ENCODE peak calls at places on chromosomes 12 and 14, in seven cellular contexts. S is kidney; X is heart left ventricle; T is CD8-positive, alpha-beta T cell; E is esophagus squamous epithelium; H is PC-9; C is breast epithelium. R is an unnamed sample. For H3K4me1, the result is how much of the 10 kb centered on the place peaks cover.

GRCh38 chr14:101755591-101756324 is 5.8 kb upstream of the PPP2R5C start:
- DNase-seq in H (no peak), X (no peak), C (no peak), E (no peak), S (no peak), T (no peak), R (no peak)

GRCh38 chr14:22748691-22749090 is 17.8 kb upstream of the OXA1L start:
- DNase-seq in X (no peak), T (no peak), S (no peak), E (no peak), H (no peak), C (no peak), R (no peak)

GRCh38 chr12:28742791-28743190 is 406.3 kb upstream of the FAR2 start:
- DNase-seq in C (no peak), H (no peak), X (no peak), E (no peak), T (no peak), S (no peak), R (no peak)

GRCh38 chr12:97017213-97017612 is 110.2 kb downstream of the NEDD1 start:
- DNase-seq in C (no peak), S (no peak), H (no peak), E (no peak), X (no peak), T (no peak), R (no peak)

GRCh38 chr14:79051009-79051710 is 881.0 kb downstream of the NRXN3 start:
- DNase-seq in E (no peak), S (no peak), T (no peak), H (no peak), X (no peak), C (no peak), R (no peak)

GRCh38 chr12:51887476-51888315 is at the start of gene ANKRD33:
- DNase-seq in S (peak), X (peak), T (no peak), C (no peak), E (no peak), H (no peak), R (peak)

GRCh38 chr12:46409342-46409741 is 36.8 kb upstream of the SLC38A2 start:
- DNase-seq in T (no peak), E (no peak), C (no peak), H (no peak), S (no peak), X (no peak), R (no peak)

GRCh38 chr12:6824085-6824800 is 2.6 kb downstream of the GPR162 start:
- DNase-seq in H (no peak), C (no peak), T (no peak), X (no peak), S (peak), E (no peak), R (no peak)

GRCh38 chr12:121227294-121227693 is 17.4 kb downstream of the P2RX4 start:
- DNase-seq in T (no peak), H (peak), S (peak), C (peak), E (no peak), X (no peak), R (no peak)

GRCh38 chr12:53939141-53940108 is 794 bp downstream of the HOXC13 start:
- DNase-seq in S (no peak), C (no peak), X (no peak), E (no peak), T (no peak), H (no peak), R (no peak)

GRCh38 chr12:54364413-54364812 is at the start of gene GPR84:
- DNase-seq in C (no peak), S (no peak), H (no peak), X (no peak), T (no peak), E (no peak), R (no peak)

GRCh38 chr14:68785817-68786490 is 6.9 kb downstream of the ZFP36L1 start:
- DNase-seq in X (peak), H (peak), E (no peak), T (no peak), C (no peak), S (no peak), R (peak)

GRCh38 chr12:40207551-40207950 is 17.2 kb upstream of the LRRK2 start:
- DNase-seq in E (no peak), X (no peak), C (no peak), H (no peak), S (no peak), T (no peak), R (no peak)

GRCh38 chr12:130144256-130144655 is 18.0 kb upstream of the FZD10 start:
- DNase-seq in C (no peak), T (no peak), E (no peak), H (no peak), S (no peak), X (no peak), R (no peak)

GRCh38 chr12:113002155-113002554 is 23.8 kb downstream of the OAS2 start:
- DNase-seq in T (no peak), E (no peak), X (no peak), H (no peak), C (no peak), S (no peak), R (no peak)

GRCh38 chr14:68471964-68472508 is 320.8 kb downstream of the ZFP36L1 start:
- DNase-seq in C (no peak), S (no peak), E (no peak), H (no peak), T (no peak), X (no peak), R (no peak)

GRCh38 chr12:108815875-108816594 is 41.3 kb downstream of the SSH1 start:
- DNase-seq in S (no peak), T (no peak), H (no peak), E (no peak), X (no peak), C (no peak), R (no peak)

GRCh38 chr12:53060064-53060720 is 10.3 kb downstream of the TNS2 start:
- DNase-seq in X (peak), C (no peak), E (no peak), T (no peak), S (peak), H (peak), R (no peak)

GRCh38 chr14:104800600-104801283 is at the start of gene ZBTB42:
- DNase-seq in X (peak), S (peak), C (peak), E (peak), T (peak), H (peak), R (peak)

GRCh38 chr12:92134638-92135274 is 10.9 kb downstream of the BTG1 start:
- DNase-seq in H (no peak), S (no peak), X (no peak), C (no peak), T (no peak), E (no peak), R (no peak)

GRCh38 chr12:120190386-120190785 is 4.1 kb downstream of the GCN1 start:
- DNase-seq in E (no peak), C (no peak), T (no peak), X (no peak), S (no peak), H (no peak), R (no peak)

GRCh38 chr12:131893605-131894312 is 663 bp upstream of the ULK1 start:
- DNase-seq in C (no peak), X (no peak), H (no peak), S (peak), E (no peak), T (no peak), R (no peak)

GRCh38 chr12:33596061-33596460 is 156.4 kb upstream of the SYT10 start:
- DNase-seq in S (no peak), E (no peak), X (no peak), H (no peak), T (no peak), C (no peak), R (no peak)

GRCh38 chr12:31368666-31369361 is 42.9 kb upstream of the SINHCAF start:
- DNase-seq in X (no peak), S (no peak), C (no peak), E (no peak), T (no peak), H (no peak), R (no peak)

GRCh38 chr12:6765634-6766581 is at the start of gene PTMS:
- DNase-seq in H (peak), E (no peak), C (peak), X (peak), T (no peak), S (peak), R (peak)

GRCh38 chr12:94874986-94875312 is 128.5 kb downstream of the NDUFA12 start:
- DNase-seq in E (no peak), T (no peak), X (no peak), H (no peak), S (no peak), C (no peak), R (no peak)

GRCh38 chr12:67827820-67828383 is 161.3 kb upstream of the IFNG-AS1 start:
- DNase-seq in H (peak), E (no peak), S (no peak), X (peak), T (no peak), C (no peak), R (no peak)

GRCh38 chr12:24595652-24596235 is 353.2 kb downstream of the BCAT1 start:
- DNase-seq in C (no peak), T (no peak), H (no peak), X (no peak), S (no peak), E (no peak), R (no peak)

GRCh38 chr14:102317564-102318248 is 1.8 kb upstream of the ZNF839 start:
- DNase-seq in T (no peak), H (peak), X (peak), S (no peak), C (no peak), E (no peak), R (no peak)

GRCh38 chr12:25785164-25785563 is 173.3 kb upstream of the RASSF8 start:
- DNase-seq in H (no peak), E (no peak), S (no peak), T (no peak), C (no peak), X (no peak), R (no peak)

GRCh38 chr14:98177551-98177950 is 1094.4 kb downstream of the BCL11B start:
- DNase-seq in C (no peak), X (no peak), T (no peak), S (no peak), E (no peak), H (no peak), R (no peak)

GRCh38 chr14:56333361-56334279 is 215.4 kb downstream of the PELI2 start:
- DNase-seq in T (no peak), X (no peak), E (no peak), C (no peak), S (no peak), H (peak), R (no peak)

GRCh38 chr12:54509660-54510059 is 12.1 kb downstream of the NCKAP1L start:
- DNase-seq in T (no peak), X (no peak), S (no peak), C (no peak), E (no peak), H (no peak), R (no peak)

GRCh38 chr12:66143868-66144267 is 13.3 kb upstream of the LLPH start:
- DNase-seq in X (no peak), T (no peak), S (no peak), E (no peak), C (no peak), H (no peak), R (no peak)

GRCh38 chr14:51822499-51822898 is 37.9 kb upstream of the GNG2 start:
- DNase-seq in E (no peak), C (no peak), X (no peak), H (no peak), S (no peak), T (no peak), R (no peak)

GRCh38 chr12:24381790-24382189 is 432.3 kb upstream of the SOX5 start:
- DNase-seq in X (no peak), H (no peak), T (no peak), S (no peak), E (no peak), C (no peak), R (no peak)

GRCh38 chr12:123063535-123063934 is 83.1 kb downstream of the ARL6IP4 start:
- DNase-seq in E (no peak), S (no peak), T (no peak), X (no peak), C (no peak), H (no peak), R (no peak)

GRCh38 chr12:109098142-109098652 is 800 bp downstream of the UNG start:
- DNase-seq in T (no peak), E (no peak), H (no peak), X (peak), C (peak), S (peak), R (peak)

GRCh38 chr14:64838656-64839055 is 41.1 kb downstream of the SPTB start:
- DNase-seq in S (no peak), E (no peak), X (no peak), H (peak), T (no peak), C (no peak), R (no peak)

GRCh38 chr12:88577537-88577936 is 2.7 kb downstream of the KITLG start:
- DNase-seq in S (no peak), X (no peak), E (no peak), H (no peak), T (no peak), C (no peak), R (no peak)

GRCh38 chr12:88578274-88578673 is 2.0 kb downstream of the KITLG start:
- DNase-seq in X (no peak), T (no peak), S (no peak), C (no peak), E (no peak), H (no peak), R (no peak)

GRCh38 chr12:88572785-88573565 is 7.3 kb downstream of the KITLG start:
- DNase-seq in X (no peak), H (no peak), T (no peak), S (no peak), E (no peak), C (no peak), R (no peak)

GRCh38 chr12:88574278-88574677 is 6.0 kb downstream of the KITLG start:
- DNase-seq in T (no peak), E (no peak), X (no peak), S (no peak), H (no peak), C (no peak), R (no peak)

DNA sequence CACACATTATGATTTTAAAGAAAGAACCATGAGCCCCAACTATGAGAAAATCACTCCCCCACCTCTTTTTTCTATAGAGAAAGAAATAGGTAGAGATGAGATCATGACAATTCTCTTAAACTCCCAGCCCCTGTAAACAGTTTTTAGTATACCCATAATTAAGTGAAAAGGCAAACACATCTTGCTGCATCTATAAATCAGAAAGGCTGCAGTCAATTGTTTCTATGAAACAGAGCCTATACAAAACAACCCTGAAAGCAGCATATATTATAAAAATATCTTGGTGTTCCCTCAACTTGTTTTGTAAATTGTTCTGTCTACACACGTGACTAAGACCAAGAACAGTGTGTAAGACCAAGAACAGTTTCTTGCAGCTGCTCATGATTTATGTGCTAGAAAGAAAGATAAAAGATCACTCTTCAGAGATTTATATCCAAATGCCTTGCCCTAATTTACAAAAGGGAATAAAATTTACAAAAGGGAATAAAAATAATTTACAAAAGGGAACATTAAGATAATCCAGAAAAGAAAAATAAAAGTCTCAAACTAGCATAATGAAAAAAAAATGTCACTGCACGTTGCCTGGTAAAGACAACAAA is 4.8 kb downstream of the KITLG start:
- DNase-seq in T (no peak), S (no peak), X (no peak), H (no peak), C (no peak), E (no peak), R (no peak)
- H3K27ac ChIP-seq in T (no peak), S (no peak), X (no peak), H (no peak), C (no peak), E (peak), R (no peak)

DNA sequence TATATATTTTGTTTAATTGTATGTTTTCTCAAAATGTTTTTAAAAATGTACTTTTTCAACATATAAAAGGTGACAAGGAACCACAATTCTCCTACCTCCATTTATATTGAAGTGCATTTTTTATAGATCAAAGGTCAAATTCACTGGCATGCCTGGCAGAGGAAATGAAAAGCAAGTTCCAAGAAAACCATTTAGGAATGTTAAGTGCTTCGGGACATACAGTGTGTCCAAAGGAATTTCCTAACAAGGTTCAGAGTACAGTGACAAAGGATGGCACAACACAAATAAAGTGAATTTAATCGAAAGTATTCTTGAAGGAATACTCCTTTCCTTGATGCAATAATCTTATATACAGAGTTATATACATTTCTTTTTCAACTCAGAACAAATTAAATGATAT is 242.3 kb downstream of the CCER1 start:
- DNase-seq in E (no peak), S (no peak), X (no peak), H (no peak), T (no peak), C (no peak), R (no peak)
- H3K4me1 ChIP-seq in E (under half), S (under half), X (under half), H (under half), T (under half), C (under half), R (under half)

DNA sequence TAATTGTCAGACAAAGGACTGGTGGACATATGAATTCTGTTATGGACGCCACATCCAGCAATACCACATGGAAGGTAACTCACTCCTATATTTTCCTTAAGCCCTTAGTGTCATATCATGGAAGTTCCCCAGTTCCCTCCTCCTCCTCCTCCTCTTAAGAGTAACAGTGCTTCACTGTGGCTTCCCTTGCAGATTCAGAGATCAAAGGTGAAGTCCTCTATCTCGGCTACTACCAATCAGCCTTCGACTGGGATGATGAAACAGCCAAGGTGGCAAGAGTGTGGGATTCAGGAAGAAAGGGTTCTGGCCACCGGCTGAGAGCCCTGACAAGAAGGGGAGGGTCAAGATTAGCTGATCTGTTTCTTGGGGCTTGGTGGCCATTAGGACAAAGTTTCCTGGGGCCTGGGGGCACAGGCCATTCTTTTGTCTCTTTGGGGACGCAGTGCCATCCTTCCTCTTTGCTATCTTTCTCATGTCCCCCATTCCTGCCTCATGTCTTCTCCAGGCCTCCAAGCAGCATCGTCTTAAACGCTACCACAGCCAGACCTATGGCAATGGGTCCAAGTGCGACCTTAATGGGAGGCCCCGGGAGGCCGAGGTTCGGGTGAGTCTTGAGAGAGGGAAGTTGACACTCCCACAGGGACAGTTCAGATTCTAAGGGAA is 2.0 kb downstream of the OS9 start:
- DNase-seq in T (no peak), S (no peak), H (no peak), C (no peak), E (no peak), X (no peak), R (no peak)
- TF ChIP-seq CTCF in T (no peak), S (no peak), H (no peak), C (no peak), E (no peak), X (no peak), R (no peak)

DNA sequence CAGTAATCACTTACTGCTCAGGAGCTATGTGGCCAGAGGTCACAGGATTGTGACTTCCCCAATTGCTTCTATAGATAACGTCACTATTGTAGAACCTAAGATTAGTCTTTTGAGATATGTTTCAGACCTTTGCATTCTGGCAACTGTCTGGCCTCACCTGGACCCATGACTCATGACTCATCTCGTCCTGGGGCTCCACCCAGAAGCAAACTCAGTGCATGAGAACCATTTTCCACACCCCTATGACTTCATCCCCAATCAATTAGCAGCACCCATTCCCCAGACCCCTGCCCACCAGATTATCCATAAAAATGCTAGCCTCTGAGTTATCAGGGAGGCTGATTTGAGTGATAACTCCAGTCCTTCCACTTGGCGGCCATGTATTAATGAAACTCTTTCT is 186.9 kb downstream of the EMP1 start:
- DNase-seq in C (no peak), X (no peak), H (peak), S (no peak), T (no peak), E (no peak), R (no peak)
- H3K27ac ChIP-seq in C (no peak), X (no peak), H (peak), S (no peak), T (no peak), E (no peak), R (no peak)

R was measured in tibial artery.